ENCODE peak calls at places on chromosome 3, in seven cellular contexts. L, Z, M, B, H, K and N are unnamed samples.

GRCh38 chr3:188358787-188359493 is 205.0 kb downstream of the LPP start:
- DNase-seq in L (no peak), Z (no peak), M (no peak), B (no peak), H (no peak), K (no peak), N (no peak)

GRCh38 chr3:99499235-99499798 is 139.1 kb upstream of the COL8A1 start:
- DNase-seq in L (peak), Z (no peak), M (peak), B (no peak), H (peak), K (no peak), N (no peak)

GRCh38 chr3:41352526-41352925 is 153.2 kb downstream of the CTNNB1 start:
- DNase-seq in L (peak), Z (no peak), M (no peak), B (no peak), H (no peak), K (no peak), N (no peak)

GRCh38 chr3:113968986-113969385 is 21.2 kb downstream of the ZDHHC23 start:
- DNase-seq in L (peak), Z (no peak), M (no peak), B (no peak), H (peak), K (no peak), N (no peak)

GRCh38 chr3:169613895-169614294 is 49.6 kb downstream of the MECOM start:
- DNase-seq in L (no peak), Z (no peak), M (no peak), B (no peak), H (no peak), K (no peak), N (no peak)

GRCh38 chr3:143595456-143596077 is 252.7 kb downstream of the SLC9A9 start:
- DNase-seq in L (no peak), Z (no peak), M (no peak), B (no peak), H (no peak), K (no peak), N (no peak)

GRCh38 chr3:156577731-156578130 is 22.8 kb upstream of the SSR3 start:
- DNase-seq in L (no peak), Z (no peak), M (peak), B (no peak), H (peak), K (no peak), N (no peak)

GRCh38 chr3:195421410-195421809 is 21.4 kb downstream of the ACAP2 start:
- DNase-seq in L (no peak), Z (no peak), M (no peak), B (no peak), H (no peak), K (no peak), N (no peak)

GRCh38 chr3:141271279-141272033 is 39.8 kb downstream of the PXYLP1 start:
- DNase-seq in L (peak), Z (no peak), M (no peak), B (no peak), H (no peak), K (peak), N (no peak)

GRCh38 chr3:8987673-8988655 is 24.7 kb upstream of the RAD18 start:
- DNase-seq in L (peak), Z (peak), M (peak), B (no peak), H (peak), K (peak), N (peak)

GRCh38 chr3:177035678-177036077 is 161.6 kb downstream of the TBL1XR1 start:
- DNase-seq in L (no peak), Z (no peak), M (no peak), B (no peak), H (no peak), K (no peak), N (no peak)

GRCh38 chr3:42036483-42036823 is 54.7 kb upstream of the TRAK1 start:
- DNase-seq in L (peak), Z (peak), M (peak), B (no peak), H (peak), K (peak), N (no peak)

GRCh38 chr3:43733459-43734384 is 43.0 kb downstream of the ABHD5 start:
- DNase-seq in L (no peak), Z (no peak), M (no peak), B (no peak), H (peak), K (no peak), N (no peak)

GRCh38 chr3:160929595-160929994 is 173.6 kb downstream of the PPM1L start:
- DNase-seq in L (no peak), Z (no peak), M (peak), B (no peak), H (peak), K (no peak), N (no peak)

GRCh38 chr3:129126726-129127280 is 5.2 kb upstream of the RAB43 start:
- DNase-seq in L (no peak), Z (no peak), M (no peak), B (no peak), H (no peak), K (no peak), N (no peak)

GRCh38 chr3:189099031-189099471 is 72.7 kb upstream of the TPRG1 start:
- DNase-seq in L (no peak), Z (peak), M (no peak), B (no peak), H (no peak), K (peak), N (no peak)

GRCh38 chr3:147410518-147411234 is 1.5 kb downstream of the ZIC1 start:
- DNase-seq in L (no peak), Z (peak), M (no peak), B (no peak), H (peak), K (peak), N (no peak)

GRCh38 chr3:38147434-38147833 is 9.0 kb downstream of the MYD88 start:
- DNase-seq in L (no peak), Z (no peak), M (no peak), B (no peak), H (no peak), K (no peak), N (no peak)

GRCh38 chr3:61420136-61420759 is 141.1 kb upstream of the PTPRG start:
- DNase-seq in L (no peak), Z (no peak), M (no peak), B (no peak), H (no peak), K (no peak), N (no peak)

GRCh38 chr3:187765342-187765741 is 20.1 kb upstream of the BCL6 start:
- DNase-seq in L (no peak), Z (no peak), M (peak), B (no peak), H (peak), K (no peak), N (no peak)

GRCh38 chr3:71628571-71628970 is 45.0 kb upstream of the FOXP1 start:
- DNase-seq in L (no peak), Z (no peak), M (no peak), B (no peak), H (no peak), K (no peak), N (no peak)

GRCh38 chr3:134483195-134483890 is 2.4 kb downstream of the ANAPC13 start:
- DNase-seq in L (no peak), Z (no peak), M (peak), B (no peak), H (peak), K (no peak), N (no peak)

GRCh38 chr3:32257042-32257441 is 18.6 kb downstream of the CMTM8 start:
- DNase-seq in L (no peak), Z (no peak), M (peak), B (no peak), H (no peak), K (no peak), N (no peak)

GRCh38 chr3:24377218-24377993 is 117.2 kb downstream of the THRB start:
- DNase-seq in L (no peak), Z (no peak), M (peak), B (no peak), H (no peak), K (peak), N (no peak)

GRCh38 chr3:14861031-14861430 is 42.3 kb downstream of the FGD5 start:
- DNase-seq in L (no peak), Z (no peak), M (no peak), B (no peak), H (no peak), K (no peak), N (no peak)

GRCh38 chr3:134332344-134332743 is 41.9 kb downstream of the AMOTL2 start:
- DNase-seq in L (no peak), Z (no peak), M (peak), B (no peak), H (no peak), K (peak), N (peak)

GRCh38 chr3:76245622-76246021 is 460.3 kb upstream of the ZNF717 start:
- DNase-seq in L (no peak), Z (no peak), M (no peak), B (no peak), H (no peak), K (no peak), N (no peak)

GRCh38 chr3:178129109-178129508 is 407.1 kb upstream of the KCNMB2 start:
- DNase-seq in L (no peak), Z (no peak), M (no peak), B (no peak), H (no peak), K (no peak), N (no peak)

GRCh38 chr3:58471025-58471887 is 20.6 kb upstream of the KCTD6 start:
- DNase-seq in L (peak), Z (peak), M (peak), B (no peak), H (peak), K (peak), N (no peak)

GRCh38 chr3:21754839-21755238 is 3.8 kb upstream of the ZNF385D start:
- DNase-seq in L (no peak), Z (no peak), M (no peak), B (no peak), H (no peak), K (no peak), N (no peak)

GRCh38 chr3:72058493-72059081 is 273.6 kb upstream of the PROK2 start:
- DNase-seq in L (no peak), Z (no peak), M (no peak), B (no peak), H (no peak), K (no peak), N (no peak)

GRCh38 chr3:194273396-194274310 is 77.5 kb downstream of the CPN2 start:
- DNase-seq in L (no peak), Z (no peak), M (no peak), B (no peak), H (no peak), K (peak), N (peak)

GRCh38 chr3:69354948-69355347 is 30.9 kb downstream of the FRMD4B start:
- DNase-seq in L (no peak), Z (no peak), M (peak), B (no peak), H (no peak), K (no peak), N (no peak)

GRCh38 chr3:35932995-35933394 is 293.7 kb downstream of the ARPP21 start:
- DNase-seq in L (peak), Z (no peak), M (peak), B (no peak), H (peak), K (no peak), N (no peak)

GRCh38 chr3:12752803-12753202 is 6.3 kb downstream of the TMEM40 start:
- DNase-seq in L (no peak), Z (no peak), M (peak), B (no peak), H (no peak), K (no peak), N (no peak)

GRCh38 chr3:114406922-114407321 is 113.1 kb downstream of the TIGIT start:
- DNase-seq in L (no peak), Z (no peak), M (no peak), B (no peak), H (no peak), K (no peak), N (no peak)

GRCh38 chr3:76198086-76198485 is 412.7 kb upstream of the ZNF717 start:
- DNase-seq in L (no peak), Z (no peak), M (no peak), B (no peak), H (no peak), K (no peak), N (no peak)

GRCh38 chr3:185498503-185499396 is at the start of gene TMEM41A:
- DNase-seq in L (peak), Z (peak), M (peak), B (peak), H (peak), K (peak), N (peak)

GRCh38 chr3:106018111-106018510 is 149.3 kb upstream of the CBLB start:
- DNase-seq in L (no peak), Z (no peak), M (no peak), B (no peak), H (no peak), K (no peak), N (no peak)
- TF ChIP-seq CTCF in L (no peak), Z (no peak), M (no peak), B (no peak), H (no peak), K (no peak), N (no peak)

GRCh38 chr3:149751551-149751950 is 738 bp downstream of the COMMD2 start:
- DNase-seq in L (no peak), Z (no peak), M (peak), B (no peak), H (no peak), K (no peak), N (no peak)

GRCh38 chr3:149753717-149754116 is 1.4 kb upstream of the COMMD2 start:
- DNase-seq in L (no peak), Z (no peak), M (no peak), B (no peak), H (no peak), K (no peak), N (no peak)

GRCh38 chr3:149752788-149753136 is 473 bp upstream of the COMMD2 start:
- DNase-seq in L (no peak), Z (no peak), M (no peak), B (no peak), H (no peak), K (no peak), N (no peak)

DNA sequence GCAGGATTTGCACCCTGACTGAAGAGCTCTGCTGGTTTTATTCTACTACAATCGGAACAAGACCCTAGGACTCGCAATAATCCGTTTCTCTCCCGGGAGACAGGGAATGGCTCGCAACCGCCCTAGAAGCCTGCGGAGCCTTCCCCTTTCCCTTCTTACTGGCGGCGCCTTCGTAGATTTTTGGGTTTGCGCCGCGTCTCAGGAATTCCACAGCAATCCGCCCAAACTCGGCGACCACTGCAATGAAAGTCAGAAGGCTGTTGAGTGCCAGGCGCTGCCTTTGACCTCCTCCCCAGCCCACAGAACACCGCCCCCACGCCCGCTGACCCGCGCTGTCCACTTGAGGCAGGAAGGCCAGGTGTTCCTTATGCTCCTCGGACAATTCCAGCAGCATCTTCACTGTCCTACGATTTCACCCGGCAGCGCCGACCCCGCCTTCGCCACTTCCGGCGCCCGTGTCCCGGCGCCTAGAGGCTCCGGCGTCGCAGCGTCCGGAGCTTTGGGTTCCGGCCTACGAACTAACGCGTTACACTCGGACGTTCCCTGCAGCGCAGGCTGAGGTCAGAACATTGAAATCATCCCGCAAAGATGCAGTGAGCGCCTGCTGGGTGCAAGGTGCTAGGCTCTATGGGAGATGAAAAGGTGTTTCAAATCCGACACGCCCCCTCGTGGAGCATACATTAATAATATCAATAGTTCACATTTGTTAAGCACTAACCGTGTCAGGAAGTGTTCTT is at the start of gene COMMD2:
- DNase-seq in L (peak), Z (peak), M (peak), B (peak), H (peak), K (peak), N (peak)
- TF ChIP-seq CTCF in L (peak), Z (no peak), M (peak), B (peak), H (peak), K (no peak), N (no peak)

DNA sequence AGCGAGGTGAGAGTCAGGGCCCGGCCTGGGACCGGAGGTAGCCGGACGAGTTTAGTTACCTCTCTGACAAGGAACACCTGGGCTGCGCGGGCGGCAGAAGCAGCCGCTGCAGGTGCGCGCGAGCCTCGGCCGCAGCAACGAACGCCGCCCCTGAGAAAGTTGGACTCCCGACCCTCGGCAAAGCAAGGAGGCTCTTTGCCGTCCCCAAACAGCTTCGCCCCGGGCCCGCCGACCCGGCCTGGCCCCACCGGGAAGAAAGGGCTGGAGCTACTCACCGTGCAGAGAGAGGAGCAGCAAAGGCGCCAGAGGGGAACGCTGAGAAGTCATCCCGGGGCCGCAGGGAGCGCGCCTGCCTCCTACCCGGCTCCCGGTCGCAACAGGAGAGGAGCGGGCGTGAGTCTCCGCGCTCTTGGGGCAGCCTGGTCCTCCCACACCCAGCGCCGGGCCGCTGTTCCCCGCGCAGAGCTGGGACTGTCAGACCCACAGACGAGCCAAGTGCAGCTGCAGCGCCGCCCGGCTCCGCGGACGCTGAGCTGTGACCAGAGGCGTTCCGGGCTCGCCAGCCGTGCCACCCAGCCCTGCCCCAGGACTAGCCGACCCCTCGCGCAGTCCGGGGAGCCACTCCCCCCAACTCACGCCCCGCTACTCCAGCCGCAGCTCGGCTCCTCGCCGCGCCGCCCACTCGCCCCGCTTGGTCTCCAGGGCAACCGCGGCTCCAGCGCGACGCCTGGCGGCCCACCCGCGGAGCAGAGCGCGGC is at the start of gene IGSF11:
- DNase-seq in L (peak), Z (peak), M (peak), B (peak), H (peak), K (peak), N (peak)
- TF ChIP-seq CTCF in L (peak), Z (peak), M (peak), B (peak), H (no peak), K (no peak), N (no peak)

GRCh38 chr3:101673953-101674352 is 3.0 kb downstream of the ZBTB11 start:
- DNase-seq in L (no peak), Z (no peak), M (no peak), B (no peak), H (no peak), K (no peak), N (no peak)

GRCh38 chr3:101674518-101674917 is 2.4 kb downstream of the ZBTB11 start:
- DNase-seq in L (no peak), Z (no peak), M (no peak), B (no peak), H (no peak), K (no peak), N (no peak)

GRCh38 chr3:101676765-101677435 is at the start of gene ZBTB11:
- DNase-seq in L (peak), Z (peak), M (peak), B (peak), H (peak), K (peak), N (peak)

GRCh38 chr3:101676219-101676764 is 640 bp downstream of the ZBTB11 start:
- DNase-seq in L (peak), Z (peak), M (peak), B (peak), H (peak), K (peak), N (peak)

DNA sequence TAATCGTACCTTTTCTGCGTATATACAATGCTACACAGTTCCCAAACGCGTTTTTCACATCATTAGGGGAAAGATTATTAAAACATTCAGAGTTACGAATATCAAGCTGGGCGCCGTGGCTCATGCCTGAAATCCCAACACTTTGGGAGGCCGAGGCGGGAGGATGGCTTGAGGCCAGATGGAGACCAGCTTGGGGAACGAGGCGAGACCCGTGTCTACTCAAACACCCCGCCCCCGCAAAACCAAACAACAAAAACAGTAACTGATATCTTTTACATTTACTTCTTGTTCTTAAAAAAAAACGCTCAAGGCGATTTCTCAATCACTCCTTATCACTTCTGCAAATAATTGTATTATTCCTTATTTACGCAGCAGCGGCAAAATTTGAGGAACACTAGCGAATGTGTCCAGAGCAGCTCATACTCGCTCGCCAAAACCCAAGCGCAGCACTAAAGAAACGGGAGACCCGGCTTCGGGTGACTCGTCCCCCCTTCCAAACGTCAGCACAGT is 1.2 kb downstream of the ZBTB11 start:
- DNase-seq in L (no peak), Z (peak), M (peak), B (no peak), H (peak), K (no peak), N (no peak)
- TF ChIP-seq CTCF in L (no peak), Z (no peak), M (no peak), B (no peak), H (no peak), K (no peak), N (no peak)